ENCODE peak calls at places on chromosomes 11 and 22, in seven cellular contexts. One of them, this sample, is unnamed.

GRCh38 chr11:8681837-8682218 is 637 bp downstream of the TRIM66 start:
- DNase-seq in GM10248: no peak
- DNase-seq in osteocyte: no peak
- DNase-seq in A549: no peak
- DNase-seq in heart right ventricle: no peak
- DNase-seq in A673: no peak
- DNase-seq in ovary: no peak
- DNase-seq in this sample: no peak

GRCh38 chr11:47887910-47888569 is 39.9 kb upstream of the NUP160 start:
- DNase-seq in osteocyte: no peak
- DNase-seq in ovary: no peak
- DNase-seq in A673: no peak
- DNase-seq in GM10248: no peak
- DNase-seq in heart right ventricle: no peak
- DNase-seq in A549: no peak
- DNase-seq in this sample: no peak

GRCh38 chr22:19679476-19680099 is 34.7 kb upstream of the SEPTIN5 start:
- DNase-seq in GM10248: no peak
- DNase-seq in ovary: peak; percentile 17
- DNase-seq in A673: peak; percentile 17
- DNase-seq in osteocyte: no peak
- DNase-seq in heart right ventricle: peak; percentile 38
- DNase-seq in A549: peak; percentile 7
- DNase-seq in this sample: no peak

GRCh38 chr11:130146797-130147196 is 12.8 kb upstream of the ST14 start:
- DNase-seq in GM10248: no peak
- DNase-seq in osteocyte: no peak
- DNase-seq in ovary: no peak
- DNase-seq in A549: no peak
- DNase-seq in A673: no peak
- DNase-seq in heart right ventricle: peak; percentile 47
- DNase-seq in this sample: no peak

GRCh38 chr11:102026217-102026616 is 21.0 kb upstream of the CFAP300 start:
- DNase-seq in A673: no peak
- DNase-seq in ovary: no peak
- DNase-seq in osteocyte: no peak
- DNase-seq in heart right ventricle: no peak
- DNase-seq in GM10248: no peak
- DNase-seq in A549: no peak
- DNase-seq in this sample: no peak

GRCh38 chr22:46596819-46597218 is 23.4 kb upstream of the GRAMD4 start:
- DNase-seq in osteocyte: no peak
- DNase-seq in heart right ventricle: no peak
- DNase-seq in ovary: no peak
- DNase-seq in A673: no peak
- DNase-seq in A549: no peak
- DNase-seq in GM10248: no peak
- DNase-seq in this sample: no peak

GRCh38 chr11:16280256-16280682 is 76.1 kb downstream of the SOX6 start:
- DNase-seq in heart right ventricle: peak; percentile 44
- DNase-seq in GM10248: no peak
- DNase-seq in ovary: no peak
- DNase-seq in A549: no peak
- DNase-seq in osteocyte: no peak
- DNase-seq in A673: peak; percentile 50
- DNase-seq in this sample: no peak

GRCh38 chr11:33893711-33894401 is 2.0 kb upstream of the LMO2 start:
- DNase-seq in heart right ventricle: no peak
- DNase-seq in osteocyte: no peak
- DNase-seq in A673: no peak
- DNase-seq in GM10248: peak; percentile 71
- DNase-seq in A549: no peak
- DNase-seq in ovary: no peak
- DNase-seq in this sample: no peak

GRCh38 chr11:55942785-55943392 is 6.7 kb upstream of the OR5I1 start:
- DNase-seq in ovary: no peak
- DNase-seq in osteocyte: no peak
- DNase-seq in A549: peak; percentile 3
- DNase-seq in heart right ventricle: no peak
- DNase-seq in GM10248: no peak
- DNase-seq in A673: peak; percentile 50
- DNase-seq in this sample: peak; percentile 1

GRCh38 chr22:37616205-37617083 is 7.8 kb downstream of the GGA1 start:
- DNase-seq in ovary: no peak
- DNase-seq in GM10248: no peak
- DNase-seq in A549: no peak
- DNase-seq in osteocyte: no peak
- DNase-seq in A673: no peak
- DNase-seq in heart right ventricle: no peak
- DNase-seq in this sample: no peak

GRCh38 chr11:34968862-34969261 is 52.4 kb downstream of the PDHX start:
- DNase-seq in ovary: no peak
- DNase-seq in A673: no peak
- DNase-seq in heart right ventricle: no peak
- DNase-seq in A549: no peak
- DNase-seq in GM10248: no peak
- DNase-seq in osteocyte: no peak
- DNase-seq in this sample: no peak

GRCh38 chr11:63489879-63490278 is 1.1 kb downstream of the PLAAT5 start:
- DNase-seq in heart right ventricle: no peak
- DNase-seq in osteocyte: no peak
- DNase-seq in GM10248: no peak
- DNase-seq in ovary: no peak
- DNase-seq in A673: no peak
- DNase-seq in A549: no peak
- DNase-seq in this sample: peak; percentile 67

GRCh38 chr11:4393209-4394196 is at the start of gene TRIM21:
- DNase-seq in GM10248: peak; percentile 88
- DNase-seq in A673: peak; percentile 86
- DNase-seq in ovary: peak; percentile 83
- DNase-seq in A549: peak; percentile 80
- DNase-seq in osteocyte: peak; percentile 89
- DNase-seq in heart right ventricle: peak; percentile 90
- DNase-seq in this sample: peak; percentile 86
- TF ChIP-seq CTCF in GM10248: no peak
- TF ChIP-seq CTCF in A673: no peak
- TF ChIP-seq CTCF in ovary: no peak
- TF ChIP-seq CTCF in A549: no peak
- TF ChIP-seq CTCF in osteocyte: no peak
- TF ChIP-seq CTCF in heart right ventricle: no peak
- TF ChIP-seq CTCF in this sample: no peak

GRCh38 chr11:83285771-83286528 is at the start of gene CCDC90B:
- DNase-seq in A549: peak; percentile 97
- DNase-seq in A673: peak; percentile 100
- DNase-seq in osteocyte: peak; percentile 97
- DNase-seq in heart right ventricle: peak; percentile 97
- DNase-seq in ovary: peak; percentile 93
- DNase-seq in GM10248: peak; percentile 93
- DNase-seq in this sample: peak; percentile 98
- TF ChIP-seq CTCF in A549: peak; percentile 57
- TF ChIP-seq CTCF in A673: peak; percentile 74
- TF ChIP-seq CTCF in osteocyte: peak; percentile 41
- TF ChIP-seq CTCF in heart right ventricle: no peak
- TF ChIP-seq CTCF in ovary: no peak
- TF ChIP-seq CTCF in GM10248: peak; percentile 62
- TF ChIP-seq CTCF in this sample: peak; percentile 36

GRCh38 chr11:117766576-117766975 is 30.4 kb downstream of the DSCAML1 start:
- DNase-seq in A549: no peak
- DNase-seq in ovary: no peak
- DNase-seq in osteocyte: no peak
- DNase-seq in A673: no peak
- DNase-seq in GM10248: no peak
- DNase-seq in heart right ventricle: no peak
- DNase-seq in this sample: no peak
- TF ChIP-seq CTCF in A549: no peak
- TF ChIP-seq CTCF in ovary: no peak
- TF ChIP-seq CTCF in osteocyte: no peak
- TF ChIP-seq CTCF in A673: no peak
- TF ChIP-seq CTCF in GM10248: no peak
- TF ChIP-seq CTCF in heart right ventricle: no peak
- TF ChIP-seq CTCF in this sample: no peak

GRCh38 chr11:124108158-124108557 is 7.1 kb upstream of the VWA5A start:
- DNase-seq in A549: no peak
- DNase-seq in A673: peak; percentile 58
- DNase-seq in osteocyte: no peak
- DNase-seq in ovary: no peak
- DNase-seq in GM10248: peak; percentile 15
- DNase-seq in heart right ventricle: no peak
- DNase-seq in this sample: peak; percentile 55
- TF ChIP-seq CTCF in A549: no peak
- TF ChIP-seq CTCF in A673: peak; percentile 62
- TF ChIP-seq CTCF in osteocyte: no peak
- TF ChIP-seq CTCF in ovary: no peak
- TF ChIP-seq CTCF in GM10248: peak; percentile 40
- TF ChIP-seq CTCF in heart right ventricle: no peak
- TF ChIP-seq CTCF in this sample: peak; percentile 47

This sample was measured in astrocyte of the spinal cord.